ENCODE peak calls at places on chromosomes 4 and X, in seven cellular contexts. One of them, this sample, is unnamed.

GRCh38 chrX:7372843-7373525 is 225.0 kb upstream of the PUDP start:
- DNase-seq in retinal pigment epithelial cell: peak; percentile 15
- DNase-seq in transverse colon: no peak
- DNase-seq in mucosa of descending colon: no peak
- DNase-seq in mammary epithelial cell: peak; percentile 71
- DNase-seq in lower leg skin: no peak
- DNase-seq in progenitor cell of endocrine pancreas: no peak
- DNase-seq in this sample: no peak

GRCh38 chr4:25913056-25913850 is 767 bp upstream of the SMIM20 start:
- DNase-seq in retinal pigment epithelial cell: no peak
- DNase-seq in transverse colon: peak; percentile 67
- DNase-seq in mucosa of descending colon: peak; percentile 63
- DNase-seq in mammary epithelial cell: no peak
- DNase-seq in lower leg skin: peak; percentile 86
- DNase-seq in progenitor cell of endocrine pancreas: no peak
- DNase-seq in this sample: peak; percentile 34

GRCh38 chrX:134258202-134258601 is 21.2 kb downstream of the CCDC160 start:
- DNase-seq in retinal pigment epithelial cell: no peak
- DNase-seq in transverse colon: no peak
- DNase-seq in mucosa of descending colon: no peak
- DNase-seq in mammary epithelial cell: no peak
- DNase-seq in lower leg skin: no peak
- DNase-seq in progenitor cell of endocrine pancreas: no peak
- DNase-seq in this sample: no peak

GRCh38 chr4:70437212-70437611 is 34.8 kb upstream of the MUC7 start:
- DNase-seq in retinal pigment epithelial cell: no peak
- DNase-seq in transverse colon: no peak
- DNase-seq in mucosa of descending colon: no peak
- DNase-seq in mammary epithelial cell: no peak
- DNase-seq in lower leg skin: no peak
- DNase-seq in progenitor cell of endocrine pancreas: no peak
- DNase-seq in this sample: no peak

GRCh38 chr4:1265351-1265750 is 16.4 kb upstream of the CTBP1 start:
- DNase-seq in retinal pigment epithelial cell: no peak
- DNase-seq in transverse colon: no peak
- DNase-seq in mucosa of descending colon: no peak
- DNase-seq in mammary epithelial cell: no peak
- DNase-seq in lower leg skin: peak; percentile 61
- DNase-seq in progenitor cell of endocrine pancreas: no peak
- DNase-seq in this sample: no peak

GRCh38 chrX:13762015-13762414 is 27.5 kb downstream of the OFD1 start:
- DNase-seq in retinal pigment epithelial cell: no peak
- DNase-seq in transverse colon: no peak
- DNase-seq in mucosa of descending colon: no peak
- DNase-seq in mammary epithelial cell: no peak
- DNase-seq in lower leg skin: no peak
- DNase-seq in progenitor cell of endocrine pancreas: no peak
- DNase-seq in this sample: no peak

GRCh38 chr4:122744229-122744628 is 11.7 kb downstream of the BBS12 start:
- DNase-seq in retinal pigment epithelial cell: no peak
- DNase-seq in transverse colon: no peak
- DNase-seq in mucosa of descending colon: peak; percentile 18
- DNase-seq in mammary epithelial cell: no peak
- DNase-seq in lower leg skin: no peak
- DNase-seq in progenitor cell of endocrine pancreas: no peak
- DNase-seq in this sample: no peak

GRCh38 chrX:15359701-15360100 is 24.4 kb upstream of the PIGA start:
- DNase-seq in retinal pigment epithelial cell: no peak
- DNase-seq in transverse colon: no peak
- DNase-seq in mucosa of descending colon: no peak
- DNase-seq in mammary epithelial cell: no peak
- DNase-seq in lower leg skin: no peak
- DNase-seq in progenitor cell of endocrine pancreas: no peak
- DNase-seq in this sample: no peak

GRCh38 chr4:149347139-149347538 is 468.5 kb downstream of the IQCM start:
- DNase-seq in retinal pigment epithelial cell: no peak
- DNase-seq in transverse colon: no peak
- DNase-seq in mucosa of descending colon: no peak
- DNase-seq in mammary epithelial cell: no peak
- DNase-seq in lower leg skin: no peak
- DNase-seq in progenitor cell of endocrine pancreas: no peak
- DNase-seq in this sample: no peak

GRCh38 chr4:98828801-98829200 is 100.1 kb downstream of the EIF4E start:
- DNase-seq in retinal pigment epithelial cell: no peak
- DNase-seq in transverse colon: peak; percentile 13
- DNase-seq in mucosa of descending colon: peak; percentile 42
- DNase-seq in mammary epithelial cell: peak; percentile 27
- DNase-seq in lower leg skin: no peak
- DNase-seq in progenitor cell of endocrine pancreas: no peak
- DNase-seq in this sample: no peak

GRCh38 chr4:85966308-85966882 is 393.5 kb downstream of the MAPK10 start:
- DNase-seq in retinal pigment epithelial cell: no peak
- DNase-seq in transverse colon: no peak
- DNase-seq in mucosa of descending colon: no peak
- DNase-seq in mammary epithelial cell: no peak
- DNase-seq in lower leg skin: no peak
- DNase-seq in progenitor cell of endocrine pancreas: no peak
- DNase-seq in this sample: no peak

GRCh38 chr4:175386776-175387507 is 425.1 kb downstream of the GPM6A start:
- DNase-seq in retinal pigment epithelial cell: no peak
- DNase-seq in transverse colon: no peak
- DNase-seq in mucosa of descending colon: no peak
- DNase-seq in mammary epithelial cell: no peak
- DNase-seq in lower leg skin: no peak
- DNase-seq in progenitor cell of endocrine pancreas: no peak
- DNase-seq in this sample: no peak

GRCh38 chr4:68240618-68241017 is 4.9 kb downstream of the TMPRSS11B start:
- DNase-seq in retinal pigment epithelial cell: no peak
- DNase-seq in transverse colon: no peak
- DNase-seq in mucosa of descending colon: no peak
- DNase-seq in mammary epithelial cell: no peak
- DNase-seq in lower leg skin: no peak
- DNase-seq in progenitor cell of endocrine pancreas: no peak
- DNase-seq in this sample: no peak

GRCh38 chr4:108890491-108890890 is 127.6 kb upstream of the ETNPPL start:
- DNase-seq in retinal pigment epithelial cell: no peak
- DNase-seq in transverse colon: no peak
- DNase-seq in mucosa of descending colon: no peak
- DNase-seq in mammary epithelial cell: no peak
- DNase-seq in lower leg skin: no peak
- DNase-seq in progenitor cell of endocrine pancreas: no peak
- DNase-seq in this sample: no peak

GRCh38 chr4:10055871-10056270 is 34.6 kb upstream of the SLC2A9 start:
- DNase-seq in retinal pigment epithelial cell: no peak
- DNase-seq in transverse colon: no peak
- DNase-seq in mucosa of descending colon: no peak
- DNase-seq in mammary epithelial cell: no peak
- DNase-seq in lower leg skin: no peak
- DNase-seq in progenitor cell of endocrine pancreas: no peak
- DNase-seq in this sample: no peak

GRCh38 chr4:24748758-24749350 is 46.5 kb upstream of the SOD3 start:
- DNase-seq in retinal pigment epithelial cell: no peak
- DNase-seq in transverse colon: no peak
- DNase-seq in mucosa of descending colon: no peak
- DNase-seq in mammary epithelial cell: no peak
- DNase-seq in lower leg skin: no peak
- DNase-seq in progenitor cell of endocrine pancreas: no peak
- DNase-seq in this sample: no peak

GRCh38 chr4:39341075-39341725 is 25.0 kb downstream of the RFC1 start:
- DNase-seq in retinal pigment epithelial cell: no peak
- DNase-seq in transverse colon: no peak
- DNase-seq in mucosa of descending colon: no peak
- DNase-seq in mammary epithelial cell: no peak
- DNase-seq in lower leg skin: no peak
- DNase-seq in progenitor cell of endocrine pancreas: no peak
- DNase-seq in this sample: no peak

GRCh38 chr4:6471303-6472007 is 959 bp downstream of the PPP2R2C start:
- DNase-seq in retinal pigment epithelial cell: no peak
- DNase-seq in transverse colon: no peak
- DNase-seq in mucosa of descending colon: no peak
- DNase-seq in mammary epithelial cell: no peak
- DNase-seq in lower leg skin: peak; percentile 70
- DNase-seq in progenitor cell of endocrine pancreas: peak; percentile 7
- DNase-seq in this sample: no peak

GRCh38 chr4:164318350-164318749 is 435.6 kb upstream of the SMIM31 start:
- DNase-seq in retinal pigment epithelial cell: no peak
- DNase-seq in transverse colon: no peak
- DNase-seq in mucosa of descending colon: no peak
- DNase-seq in mammary epithelial cell: no peak
- DNase-seq in lower leg skin: no peak
- DNase-seq in progenitor cell of endocrine pancreas: no peak
- DNase-seq in this sample: no peak

DNA sequence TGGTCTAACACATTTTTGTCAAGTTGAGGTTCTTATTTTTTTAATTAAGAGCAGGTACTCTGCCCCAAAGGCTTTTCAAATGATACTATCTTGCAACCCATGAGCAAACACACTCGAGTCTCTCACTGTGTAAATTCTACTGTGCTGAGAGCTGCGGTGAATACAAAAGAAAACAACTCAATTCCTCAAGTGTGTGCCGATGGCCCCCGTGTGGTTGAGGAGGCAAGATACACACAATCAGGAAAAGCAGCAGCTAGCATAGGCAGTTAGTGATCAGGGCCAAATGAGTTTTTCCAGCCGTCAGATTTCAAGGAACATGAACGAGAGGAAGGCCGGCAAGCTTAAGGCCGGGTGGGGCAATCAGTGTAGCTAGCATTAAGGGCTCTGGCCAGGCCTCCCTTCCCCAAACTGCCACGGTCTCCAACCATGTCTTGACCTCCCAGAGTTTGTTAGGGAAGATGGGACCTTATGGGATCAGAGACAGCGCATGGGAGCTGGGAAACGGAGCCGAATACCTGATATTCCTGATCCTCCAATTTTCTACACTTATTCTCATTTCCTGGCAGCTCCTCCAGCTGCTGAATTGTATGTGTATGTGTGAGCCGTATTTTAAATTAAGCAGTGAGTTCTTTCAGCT is 59.7 kb downstream of the RTL9 start:
- DNase-seq in retinal pigment epithelial cell: no peak
- DNase-seq in transverse colon: no peak
- DNase-seq in mucosa of descending colon: peak; percentile 24
- DNase-seq in mammary epithelial cell: no peak
- DNase-seq in lower leg skin: no peak
- DNase-seq in progenitor cell of endocrine pancreas: peak; percentile 30
- DNase-seq in this sample: no peak
- TF ChIP-seq CTCF in retinal pigment epithelial cell: peak; percentile 65
- TF ChIP-seq CTCF in transverse colon: no peak
- TF ChIP-seq CTCF in mucosa of descending colon: no peak
- TF ChIP-seq CTCF in mammary epithelial cell: peak; percentile 49
- TF ChIP-seq CTCF in lower leg skin: no peak
- TF ChIP-seq CTCF in progenitor cell of endocrine pancreas: peak; percentile 62
- TF ChIP-seq CTCF in this sample: peak; percentile 44

GRCh38 chrX:153938226-153938786 is 3.5 kb upstream of the NAA10 start:
- DNase-seq in retinal pigment epithelial cell: no peak
- DNase-seq in transverse colon: no peak
- DNase-seq in mucosa of descending colon: no peak
- DNase-seq in mammary epithelial cell: no peak
- DNase-seq in lower leg skin: no peak
- DNase-seq in progenitor cell of endocrine pancreas: no peak
- DNase-seq in this sample: no peak
- TF ChIP-seq CTCF in retinal pigment epithelial cell: peak; percentile 11
- TF ChIP-seq CTCF in transverse colon: no peak
- TF ChIP-seq CTCF in mucosa of descending colon: no peak
- TF ChIP-seq CTCF in mammary epithelial cell: no peak
- TF ChIP-seq CTCF in lower leg skin: no peak
- TF ChIP-seq CTCF in progenitor cell of endocrine pancreas: no peak
- TF ChIP-seq CTCF in this sample: no peak

GRCh38 chrX:130994671-130995070 is 63.5 kb upstream of the ARHGAP36 start:
- DNase-seq in retinal pigment epithelial cell: no peak
- DNase-seq in transverse colon: no peak
- DNase-seq in mucosa of descending colon: peak; percentile 57
- DNase-seq in mammary epithelial cell: no peak
- DNase-seq in lower leg skin: no peak
- DNase-seq in progenitor cell of endocrine pancreas: peak; percentile 20
- DNase-seq in this sample: no peak
- TF ChIP-seq CTCF in retinal pigment epithelial cell: peak; percentile 57
- TF ChIP-seq CTCF in transverse colon: no peak
- TF ChIP-seq CTCF in mucosa of descending colon: no peak
- TF ChIP-seq CTCF in mammary epithelial cell: peak; percentile 56
- TF ChIP-seq CTCF in lower leg skin: no peak
- TF ChIP-seq CTCF in progenitor cell of endocrine pancreas: peak; percentile 83
- TF ChIP-seq CTCF in this sample: peak; percentile 30

GRCh38 chr4:129972257-129972656 is 876.3 kb downstream of the C4orf33 start:
- DNase-seq in retinal pigment epithelial cell: no peak
- DNase-seq in transverse colon: no peak
- DNase-seq in mucosa of descending colon: no peak
- DNase-seq in mammary epithelial cell: no peak
- DNase-seq in lower leg skin: no peak
- DNase-seq in progenitor cell of endocrine pancreas: no peak
- DNase-seq in this sample: no peak
- TF ChIP-seq CTCF in retinal pigment epithelial cell: no peak
- TF ChIP-seq CTCF in transverse colon: no peak
- TF ChIP-seq CTCF in mucosa of descending colon: no peak
- TF ChIP-seq CTCF in mammary epithelial cell: no peak
- TF ChIP-seq CTCF in lower leg skin: no peak
- TF ChIP-seq CTCF in progenitor cell of endocrine pancreas: no peak
- TF ChIP-seq CTCF in this sample: no peak

DNA sequence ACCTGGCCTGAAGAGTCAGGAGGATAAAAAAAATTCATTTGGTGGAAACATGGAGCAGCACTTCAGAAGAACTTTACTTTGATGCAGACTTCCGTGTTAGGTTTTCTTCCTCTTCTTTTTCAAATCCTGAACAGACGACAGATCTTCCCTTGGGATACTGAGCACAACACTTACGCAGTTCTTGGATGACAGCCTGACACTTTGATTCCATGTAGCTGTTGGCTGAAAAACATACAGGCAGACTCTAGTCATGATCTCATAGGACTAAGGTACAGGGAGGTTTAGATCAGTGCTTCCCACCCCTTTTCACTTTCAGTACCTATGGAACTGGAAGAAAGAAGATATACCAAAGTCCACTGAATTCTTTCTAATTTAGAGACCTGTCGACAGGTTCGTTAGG is 9.2 kb downstream of the CMC4 start:
- DNase-seq in retinal pigment epithelial cell: no peak
- DNase-seq in transverse colon: no peak
- DNase-seq in mucosa of descending colon: no peak
- DNase-seq in mammary epithelial cell: no peak
- DNase-seq in lower leg skin: no peak
- DNase-seq in progenitor cell of endocrine pancreas: no peak
- DNase-seq in this sample: no peak
- TF ChIP-seq CTCF in retinal pigment epithelial cell: no peak
- TF ChIP-seq CTCF in transverse colon: no peak
- TF ChIP-seq CTCF in mucosa of descending colon: no peak
- TF ChIP-seq CTCF in mammary epithelial cell: no peak
- TF ChIP-seq CTCF in lower leg skin: no peak
- TF ChIP-seq CTCF in progenitor cell of endocrine pancreas: no peak
- TF ChIP-seq CTCF in this sample: no peak

GRCh38 chr4:112327950-112328349 is 30.8 kb downstream of the ALPK1 start:
- DNase-seq in retinal pigment epithelial cell: peak; percentile 26
- DNase-seq in transverse colon: no peak
- DNase-seq in mucosa of descending colon: no peak
- DNase-seq in mammary epithelial cell: peak; percentile 45
- DNase-seq in lower leg skin: no peak
- DNase-seq in progenitor cell of endocrine pancreas: no peak
- DNase-seq in this sample: no peak
- TF ChIP-seq CTCF in retinal pigment epithelial cell: peak; percentile 48
- TF ChIP-seq CTCF in transverse colon: no peak
- TF ChIP-seq CTCF in mucosa of descending colon: no peak
- TF ChIP-seq CTCF in mammary epithelial cell: peak; percentile 45
- TF ChIP-seq CTCF in lower leg skin: no peak
- TF ChIP-seq CTCF in progenitor cell of endocrine pancreas: peak; percentile 61
- TF ChIP-seq CTCF in this sample: peak; percentile 54

GRCh38 chrX:113297456-113297855 is 456.8 kb upstream of the AMOT start:
- DNase-seq in retinal pigment epithelial cell: no peak
- DNase-seq in transverse colon: no peak
- DNase-seq in mucosa of descending colon: no peak
- DNase-seq in mammary epithelial cell: no peak
- DNase-seq in lower leg skin: no peak
- DNase-seq in progenitor cell of endocrine pancreas: no peak
- DNase-seq in this sample: no peak
- TF ChIP-seq CTCF in retinal pigment epithelial cell: no peak
- TF ChIP-seq CTCF in transverse colon: no peak
- TF ChIP-seq CTCF in mucosa of descending colon: no peak
- TF ChIP-seq CTCF in mammary epithelial cell: no peak
- TF ChIP-seq CTCF in lower leg skin: no peak
- TF ChIP-seq CTCF in progenitor cell of endocrine pancreas: no peak
- TF ChIP-seq CTCF in this sample: no peak